ENCODE peak calls at places on chromosomes 2 and 18, in seven cellular contexts. F is cardiac muscle cell, L is heart right ventricle, A is ovary, X is testis, I is K562, J is GM23248. N is an unnamed sample.

GRCh38 chr2:10158681-10159080 is 36.1 kb downstream of the RRM2 start:
- DNase-seq in A (no peak), J (no peak), I (no peak), F (no peak), L (no peak), X (no peak), N (no peak)

GRCh38 chr2:216808805-216809425 is 50.9 kb downstream of the TNP1 start:
- DNase-seq in L (no peak), A (no peak), I (no peak), J (no peak), F (no peak), X (no peak), N (no peak)

GRCh38 chr2:206688453-206688852 is 29.7 kb downstream of the DYTN start:
- DNase-seq in F (no peak), X (no peak), J (no peak), I (no peak), A (no peak), L (no peak), N (no peak)

GRCh38 chr2:3361518-3362438 is 15.8 kb downstream of the EIPR1 start:
- DNase-seq in L (no peak), J (no peak), I (no peak), X (no peak), F (no peak), A (no peak), N (no peak)

GRCh38 chr2:222819722-222820333 is 41.0 kb upstream of the ACSL3 start:
- DNase-seq in L (no peak), F (no peak), I (no peak), A (no peak), J (peak), X (no peak), N (peak)

GRCh38 chr18:35189510-35189909 is 51.3 kb upstream of the ZNF397 start:
- DNase-seq in F (no peak), X (no peak), A (no peak), L (no peak), I (no peak), J (no peak), N (no peak)

GRCh38 chr2:22382439-22383169 is 1002.4 kb upstream of the KLHL29 start:
- DNase-seq in J (no peak), I (no peak), L (no peak), X (no peak), A (no peak), F (no peak), N (no peak)

GRCh38 chr2:73984203-73984921 is at the start of gene TET3:
- DNase-seq in I (peak), J (peak), A (peak), F (peak), X (no peak), L (peak), N (no peak)

GRCh38 chr2:207747653-207748560 is 21.8 kb downstream of the FZD5 start:
- DNase-seq in A (no peak), I (no peak), J (no peak), L (no peak), F (no peak), X (no peak), N (peak)

GRCh38 chr2:16604236-16604635 is 61.4 kb downstream of the CYRIA start:
- DNase-seq in X (no peak), I (no peak), A (no peak), F (no peak), L (no peak), J (no peak), N (no peak)

GRCh38 chr2:196783431-196784094 is 15.9 kb downstream of the GTF3C3 start:
- DNase-seq in J (peak), L (no peak), F (no peak), X (no peak), I (no peak), A (no peak), N (peak)

GRCh38 chr2:227377461-227378351 is 1.4 kb downstream of the TM4SF20 start:
- DNase-seq in L (no peak), X (no peak), I (no peak), F (no peak), J (peak), A (no peak), N (no peak)

GRCh38 chr2:233867993-233868532 is at the start of gene MSL3B:
- DNase-seq in F (peak), J (peak), L (peak), X (peak), I (peak), A (no peak), N (peak)

GRCh38 chr2:57527685-57528084 is 518.9 kb upstream of the VRK2 start:
- DNase-seq in F (no peak), J (no peak), X (no peak), I (no peak), A (no peak), L (no peak), N (no peak)

GRCh38 chr2:128384956-128385355 is 66.3 kb upstream of the HS6ST1 start:
- DNase-seq in L (no peak), I (no peak), X (no peak), F (no peak), A (no peak), J (no peak), N (no peak)

GRCh38 chr2:218896501-218897393 is 16.1 kb downstream of the WNT10A start:
- DNase-seq in J (no peak), L (no peak), F (no peak), I (peak), A (no peak), X (no peak), N (peak)

GRCh38 chr2:54617409-54617808 is 106.1 kb upstream of the EML6 start:
- DNase-seq in A (no peak), J (no peak), I (no peak), X (no peak), F (no peak), L (no peak), N (no peak)

GRCh38 chr2:5367321-5367720 is 324.9 kb upstream of the SOX11 start:
- DNase-seq in F (no peak), X (no peak), A (no peak), L (no peak), I (no peak), J (no peak), N (no peak)

GRCh38 chr2:145751634-145752033 is 1231.7 kb upstream of the ZEB2 start:
- DNase-seq in L (no peak), I (no peak), X (no peak), F (no peak), A (no peak), J (peak), N (peak)

GRCh38 chr2:26455037-26455800 is 22.7 kb downstream of the OTOF start:
- DNase-seq in I (no peak), F (no peak), J (no peak), X (peak), A (no peak), L (no peak), N (no peak)

GRCh38 chr2:105329561-105330495 is at the start of gene TGFBRAP1:
- DNase-seq in L (peak), A (peak), X (peak), J (peak), F (peak), I (peak), N (peak)

GRCh38 chr2:172931256-172931894 is 144.3 kb upstream of the MAP3K20 start:
- DNase-seq in J (peak), X (peak), I (peak), F (peak), A (no peak), L (no peak), N (peak)

GRCh38 chr18:36309436-36310391 is 12.2 kb downstream of the FHOD3 start:
- DNase-seq in L (no peak), F (peak), J (peak), X (peak), I (no peak), A (peak), N (peak)

GRCh38 chr2:59025157-59025757 is 784.1 kb upstream of the FANCL start:
- DNase-seq in X (peak), J (peak), A (peak), F (peak), I (peak), L (peak), N (peak)

GRCh38 chr2:127045792-127046501 is 61.0 kb downstream of the BIN1 start:
- DNase-seq in L (no peak), A (peak), X (no peak), J (peak), I (no peak), F (no peak), N (no peak)

GRCh38 chr2:148993336-148993735 is 45.2 kb upstream of the LYPD6B start:
- DNase-seq in L (no peak), A (no peak), X (no peak), I (no peak), J (no peak), F (no peak), N (peak)

GRCh38 chr2:118923371-118923770 is 18.6 kb upstream of the MARCO start:
- DNase-seq in L (no peak), I (no peak), X (no peak), A (no peak), F (no peak), J (no peak), N (no peak)

GRCh38 chr2:15871239-15871783 is 69.0 kb upstream of the MYCN start:
- DNase-seq in L (no peak), A (no peak), I (no peak), J (no peak), F (no peak), X (no peak), N (no peak)

GRCh38 chr2:235206980-235207579 is 255.3 kb downstream of the SH3BP4 start:
- DNase-seq in I (no peak), J (no peak), A (no peak), L (no peak), X (no peak), F (no peak), N (no peak)

GRCh38 chr2:1803217-1804115 is 59.2 kb upstream of the PXDN start:
- DNase-seq in F (no peak), J (no peak), I (no peak), L (no peak), A (no peak), X (no peak), N (no peak)

GRCh38 chr18:24930478-24930877 is 421.5 kb downstream of the ZNF521 start:
- DNase-seq in J (no peak), A (no peak), I (no peak), L (no peak), F (no peak), X (no peak), N (no peak)

GRCh38 chr18:11713756-11714155 is 24.7 kb downstream of the GNAL start:
- DNase-seq in A (no peak), J (no peak), X (no peak), F (no peak), I (no peak), L (no peak), N (no peak)

GRCh38 chr2:78979380-78980238 is 45.9 kb upstream of the REG3G start:
- DNase-seq in X (peak), L (no peak), F (peak), I (peak), A (no peak), J (peak), N (no peak)

GRCh38 chr2:121764681-121765228 is 9.3 kb downstream of the TSN start:
- DNase-seq in X (no peak), I (no peak), F (no peak), L (no peak), J (no peak), A (no peak), N (no peak)

GRCh38 chr2:41445865-41446264 is 602.0 kb upstream of the PKDCC start:
- DNase-seq in L (no peak), A (no peak), J (no peak), I (no peak), F (no peak), X (no peak), N (no peak)

GRCh38 chr18:59537581-59537980 is 159.6 kb downstream of the CCBE1 start:
- DNase-seq in A (no peak), L (no peak), I (no peak), X (no peak), J (no peak), F (no peak), N (no peak)

GRCh38 chr2:131801210-131801744 is 273.6 kb downstream of the CCDC74A start:
- DNase-seq in A (peak), F (no peak), J (no peak), X (no peak), I (no peak), L (peak), N (no peak)

GRCh38 chr2:135914485-135914884 is 38.2 kb upstream of the MCM6 start:
- DNase-seq in I (no peak), L (no peak), A (no peak), J (no peak), X (no peak), F (no peak), N (no peak)

GRCh38 chr2:43323810-43324588 is 97.6 kb upstream of the ZFP36L2 start:
- DNase-seq in F (no peak), J (peak), A (peak), X (peak), L (peak), I (no peak), N (no peak)

GRCh38 chr2:43326116-43326825 is 99.9 kb upstream of the ZFP36L2 start:
- DNase-seq in F (no peak), L (no peak), A (no peak), J (no peak), X (no peak), I (no peak), N (no peak)

GRCh38 chr2:43324589-43325447 is 98.4 kb upstream of the ZFP36L2 start:
- DNase-seq in A (no peak), X (no peak), J (no peak), L (no peak), I (no peak), F (no peak), N (no peak)

GRCh38 chr2:43327119-43327518 is 100.7 kb upstream of the ZFP36L2 start:
- DNase-seq in F (no peak), J (no peak), A (no peak), I (no peak), X (no peak), L (no peak), N (no peak)

GRCh38 chr2:43325448-43325811 is 99.0 kb upstream of the ZFP36L2 start:
- DNase-seq in I (no peak), J (no peak), L (no peak), X (no peak), A (no peak), F (no peak), N (no peak)
- H3K27ac ChIP-seq in I (no peak), J (no peak), L (peak), X (peak), A (peak), F (no peak), N (no peak)

GRCh38 chr18:79459946-79460345 is 64.2 kb downstream of the NFATC1 start:
- DNase-seq in L (no peak), J (no peak), I (no peak), F (no peak), A (no peak), X (no peak), N (no peak)
- H3K27ac ChIP-seq in L (no peak), J (no peak), I (no peak), F (no peak), A (no peak), X (no peak), N (no peak)

GRCh38 chr2:133988316-133988891 is 265.5 kb upstream of the MGAT5 start:
- DNase-seq in F (no peak), J (no peak), X (peak), L (no peak), A (no peak), I (peak), N (no peak)
- H3K27ac ChIP-seq in F (no peak), J (no peak), X (no peak), L (no peak), A (no peak), I (no peak), N (no peak)

DNA sequence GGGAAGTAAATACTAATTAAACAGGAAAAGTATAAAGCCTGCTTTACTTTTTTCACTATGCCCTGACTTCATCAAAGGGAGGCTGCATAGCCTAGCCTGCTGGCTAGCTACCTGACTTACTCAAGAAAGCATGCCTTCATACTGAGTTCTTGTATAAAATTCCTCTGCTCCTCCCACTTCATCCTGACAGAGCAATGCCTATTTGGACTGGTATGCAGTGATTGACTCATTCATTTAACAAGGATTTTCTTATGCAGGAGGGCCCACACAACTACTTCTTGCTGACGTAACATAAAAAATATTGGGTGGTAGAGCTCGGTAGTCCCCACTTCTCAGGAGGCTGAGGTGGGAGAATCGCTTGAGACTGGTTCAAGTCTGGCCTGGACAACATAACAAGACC is 70.5 kb downstream of the PRPF40A start:
- DNase-seq in I (no peak), A (no peak), F (no peak), J (peak), X (no peak), L (no peak), N (peak)
- H3K27ac ChIP-seq in I (no peak), A (no peak), F (no peak), J (peak), X (no peak), L (no peak), N (no peak)

DNA sequence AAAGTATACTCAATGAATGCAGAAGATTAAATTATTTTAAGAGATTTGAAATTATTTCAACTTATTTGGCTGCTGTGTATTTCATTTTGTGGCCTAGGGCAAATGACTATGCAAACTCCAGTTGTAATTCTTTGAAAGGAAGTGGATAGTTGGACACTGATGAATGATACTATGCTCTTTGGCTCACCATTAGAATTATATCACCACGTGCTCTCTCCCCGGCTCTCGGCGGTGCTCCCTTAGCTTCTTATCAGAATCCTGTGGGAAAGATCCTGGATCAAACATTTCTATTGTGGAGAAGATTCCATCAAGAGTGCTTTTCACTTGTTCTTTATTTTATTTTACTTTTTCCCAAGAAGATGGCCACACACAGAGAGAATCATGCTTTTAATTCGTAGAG is 55.2 kb downstream of the ADCYAP1 start:
- DNase-seq in F (no peak), L (no peak), A (no peak), X (no peak), I (no peak), J (no peak), N (no peak)
- H3K27ac ChIP-seq in F (no peak), L (no peak), A (no peak), X (no peak), I (no peak), J (no peak), N (no peak)

N was measured in IMR-90.